ENCODE peak calls at places on chromosomes 16 and 17, in nine cellular contexts. One of them, this sample, is unnamed.
A peak's percentile ranks its signal among the peaks of the same experiment; 100 is the strongest.

GRCh38 chr17:55340171-55340570 is 75.4 kb downstream of the HLF start:
- DNase-seq in brain microvascular endothelial cell: no peak
- DNase-seq in thoracic aorta: no peak
- DNase-seq in lung: no peak
- DNase-seq in T47D: no peak
- DNase-seq in heart left ventricle: peak; percentile 20
- DNase-seq in tibial nerve: no peak
- DNase-seq in stimulated activated CD8-positive, alpha-beta memory T cell treated with anti-CD3 and anti-CD28 coated beads, Interleukin-15, amount 100 ng/mL, for 24 hours: no peak
- DNase-seq in AG20443: no peak
- DNase-seq in this sample: no peak

GRCh38 chr16:69201787-69202186 is 14.8 kb downstream of the SNTB2 start:
- DNase-seq in brain microvascular endothelial cell: no peak
- DNase-seq in thoracic aorta: no peak
- DNase-seq in lung: no peak
- DNase-seq in T47D: no peak
- DNase-seq in heart left ventricle: no peak
- DNase-seq in tibial nerve: no peak
- DNase-seq in stimulated activated CD8-positive, alpha-beta memory T cell treated with anti-CD3 and anti-CD28 coated beads, Interleukin-15, amount 100 ng/mL, for 24 hours: no peak
- DNase-seq in AG20443: no peak
- DNase-seq in this sample: no peak

GRCh38 chr17:6420173-6420641 is 14.7 kb downstream of the AIPL1 start:
- DNase-seq in brain microvascular endothelial cell: no peak
- DNase-seq in thoracic aorta: no peak
- DNase-seq in lung: no peak
- DNase-seq in T47D: peak; percentile 15
- DNase-seq in heart left ventricle: no peak
- DNase-seq in tibial nerve: no peak
- DNase-seq in stimulated activated CD8-positive, alpha-beta memory T cell treated with anti-CD3 and anti-CD28 coated beads, Interleukin-15, amount 100 ng/mL, for 24 hours: no peak
- DNase-seq in AG20443: peak; percentile 39
- DNase-seq in this sample: no peak

GRCh38 chr16:80317132-80318098 is 223.4 kb upstream of the DYNLRB2 start:
- DNase-seq in brain microvascular endothelial cell: no peak
- DNase-seq in thoracic aorta: no peak
- DNase-seq in lung: no peak
- DNase-seq in T47D: peak; percentile 25
- DNase-seq in heart left ventricle: no peak
- DNase-seq in tibial nerve: no peak
- DNase-seq in stimulated activated CD8-positive, alpha-beta memory T cell treated with anti-CD3 and anti-CD28 coated beads, Interleukin-15, amount 100 ng/mL, for 24 hours: no peak
- DNase-seq in AG20443: peak; percentile 24
- DNase-seq in this sample: no peak

GRCh38 chr17:20228410-20228809 is 219.3 kb downstream of the SPECC1 start:
- DNase-seq in brain microvascular endothelial cell: no peak
- DNase-seq in thoracic aorta: no peak
- DNase-seq in lung: no peak
- DNase-seq in T47D: no peak
- DNase-seq in heart left ventricle: no peak
- DNase-seq in tibial nerve: no peak
- DNase-seq in stimulated activated CD8-positive, alpha-beta memory T cell treated with anti-CD3 and anti-CD28 coated beads, Interleukin-15, amount 100 ng/mL, for 24 hours: no peak
- DNase-seq in AG20443: no peak
- DNase-seq in this sample: no peak

GRCh38 chr16:8253718-8254117 is 336.6 kb downstream of the TMEM114 start:
- DNase-seq in brain microvascular endothelial cell: no peak
- DNase-seq in thoracic aorta: no peak
- DNase-seq in lung: no peak
- DNase-seq in T47D: no peak
- DNase-seq in heart left ventricle: no peak
- DNase-seq in tibial nerve: no peak
- DNase-seq in stimulated activated CD8-positive, alpha-beta memory T cell treated with anti-CD3 and anti-CD28 coated beads, Interleukin-15, amount 100 ng/mL, for 24 hours: no peak
- DNase-seq in AG20443: no peak
- DNase-seq in this sample: no peak

GRCh38 chr17:49624896-49625295 is 49.2 kb downstream of the NXPH3 start:
- DNase-seq in brain microvascular endothelial cell: peak; percentile 25
- DNase-seq in thoracic aorta: no peak
- DNase-seq in lung: no peak
- DNase-seq in T47D: no peak
- DNase-seq in heart left ventricle: no peak
- DNase-seq in tibial nerve: no peak
- DNase-seq in stimulated activated CD8-positive, alpha-beta memory T cell treated with anti-CD3 and anti-CD28 coated beads, Interleukin-15, amount 100 ng/mL, for 24 hours: no peak
- DNase-seq in AG20443: peak; percentile 50
- DNase-seq in this sample: no peak

GRCh38 chr16:12459401-12459791 is 344.3 kb downstream of the CPPED1 start:
- DNase-seq in brain microvascular endothelial cell: no peak
- DNase-seq in thoracic aorta: peak; percentile 4
- DNase-seq in lung: peak; percentile 47
- DNase-seq in T47D: no peak
- DNase-seq in heart left ventricle: peak; percentile 25
- DNase-seq in tibial nerve: no peak
- DNase-seq in stimulated activated CD8-positive, alpha-beta memory T cell treated with anti-CD3 and anti-CD28 coated beads, Interleukin-15, amount 100 ng/mL, for 24 hours: no peak
- DNase-seq in AG20443: no peak
- DNase-seq in this sample: no peak

GRCh38 chr16:13892301-13892700 is 27.7 kb upstream of the ERCC4 start:
- DNase-seq in brain microvascular endothelial cell: no peak
- DNase-seq in thoracic aorta: no peak
- DNase-seq in lung: no peak
- DNase-seq in T47D: no peak
- DNase-seq in heart left ventricle: no peak
- DNase-seq in tibial nerve: no peak
- DNase-seq in stimulated activated CD8-positive, alpha-beta memory T cell treated with anti-CD3 and anti-CD28 coated beads, Interleukin-15, amount 100 ng/mL, for 24 hours: no peak
- DNase-seq in AG20443: no peak
- DNase-seq in this sample: no peak

GRCh38 chr17:77681820-77682219 is 276.7 kb upstream of the TNRC6C start:
- DNase-seq in brain microvascular endothelial cell: no peak
- DNase-seq in thoracic aorta: no peak
- DNase-seq in lung: no peak
- DNase-seq in T47D: peak; percentile 40
- DNase-seq in heart left ventricle: peak; percentile 46
- DNase-seq in tibial nerve: peak; percentile 43
- DNase-seq in stimulated activated CD8-positive, alpha-beta memory T cell treated with anti-CD3 and anti-CD28 coated beads, Interleukin-15, amount 100 ng/mL, for 24 hours: no peak
- DNase-seq in AG20443: no peak
- DNase-seq in this sample: no peak

GRCh38 chr16:57591086-57591869 is 37.2 kb upstream of the ADGRG1 start:
- DNase-seq in brain microvascular endothelial cell: peak; percentile 86
- DNase-seq in thoracic aorta: no peak
- DNase-seq in lung: peak; percentile 73
- DNase-seq in T47D: peak; percentile 75
- DNase-seq in heart left ventricle: peak; percentile 73
- DNase-seq in tibial nerve: peak; percentile 26
- DNase-seq in stimulated activated CD8-positive, alpha-beta memory T cell treated with anti-CD3 and anti-CD28 coated beads, Interleukin-15, amount 100 ng/mL, for 24 hours: no peak
- DNase-seq in AG20443: peak; percentile 91
- DNase-seq in this sample: peak; percentile 82

GRCh38 chr16:89557230-89557935 is 3.1 kb upstream of the RPL13 start:
- DNase-seq in brain microvascular endothelial cell: peak; percentile 79
- DNase-seq in thoracic aorta: peak; percentile 43
- DNase-seq in lung: peak; percentile 80
- DNase-seq in T47D: peak; percentile 78
- DNase-seq in heart left ventricle: peak; percentile 69
- DNase-seq in tibial nerve: peak; percentile 64
- DNase-seq in stimulated activated CD8-positive, alpha-beta memory T cell treated with anti-CD3 and anti-CD28 coated beads, Interleukin-15, amount 100 ng/mL, for 24 hours: peak; percentile 57
- DNase-seq in AG20443: peak; percentile 88
- DNase-seq in this sample: no peak

GRCh38 chr17:61253293-61253801 is 146.3 kb upstream of the TBX2 start:
- DNase-seq in brain microvascular endothelial cell: no peak
- DNase-seq in thoracic aorta: no peak
- DNase-seq in lung: no peak
- DNase-seq in T47D: no peak
- DNase-seq in heart left ventricle: peak; percentile 60
- DNase-seq in tibial nerve: no peak
- DNase-seq in stimulated activated CD8-positive, alpha-beta memory T cell treated with anti-CD3 and anti-CD28 coated beads, Interleukin-15, amount 100 ng/mL, for 24 hours: no peak
- DNase-seq in AG20443: no peak
- DNase-seq in this sample: no peak

GRCh38 chr17:79949646-79950292 is 85.9 kb downstream of the TBC1D16 start:
- DNase-seq in brain microvascular endothelial cell: no peak
- DNase-seq in thoracic aorta: no peak
- DNase-seq in lung: no peak
- DNase-seq in T47D: no peak
- DNase-seq in heart left ventricle: no peak
- DNase-seq in tibial nerve: no peak
- DNase-seq in stimulated activated CD8-positive, alpha-beta memory T cell treated with anti-CD3 and anti-CD28 coated beads, Interleukin-15, amount 100 ng/mL, for 24 hours: no peak
- DNase-seq in AG20443: no peak
- DNase-seq in this sample: no peak

GRCh38 chr17:61458000-61458399 is 5.8 kb downstream of the TBX4 start:
- DNase-seq in brain microvascular endothelial cell: no peak
- DNase-seq in thoracic aorta: no peak
- DNase-seq in lung: no peak
- DNase-seq in T47D: no peak
- DNase-seq in heart left ventricle: no peak
- DNase-seq in tibial nerve: no peak
- DNase-seq in stimulated activated CD8-positive, alpha-beta memory T cell treated with anti-CD3 and anti-CD28 coated beads, Interleukin-15, amount 100 ng/mL, for 24 hours: no peak
- DNase-seq in AG20443: no peak
- DNase-seq in this sample: no peak

GRCh38 chr17:37833237-37833859 is 88.5 kb upstream of the HNF1B start:
- DNase-seq in brain microvascular endothelial cell: no peak
- DNase-seq in thoracic aorta: no peak
- DNase-seq in lung: no peak
- DNase-seq in T47D: no peak
- DNase-seq in heart left ventricle: no peak
- DNase-seq in tibial nerve: no peak
- DNase-seq in stimulated activated CD8-positive, alpha-beta memory T cell treated with anti-CD3 and anti-CD28 coated beads, Interleukin-15, amount 100 ng/mL, for 24 hours: no peak
- DNase-seq in AG20443: no peak
- DNase-seq in this sample: no peak

GRCh38 chr17:5254903-5255521 is 20.4 kb upstream of the SCIMP start:
- DNase-seq in brain microvascular endothelial cell: no peak
- DNase-seq in thoracic aorta: no peak
- DNase-seq in lung: no peak
- DNase-seq in T47D: peak; percentile 98
- DNase-seq in heart left ventricle: no peak
- DNase-seq in tibial nerve: no peak
- DNase-seq in stimulated activated CD8-positive, alpha-beta memory T cell treated with anti-CD3 and anti-CD28 coated beads, Interleukin-15, amount 100 ng/mL, for 24 hours: no peak
- DNase-seq in AG20443: no peak
- DNase-seq in this sample: no peak

GRCh38 chr16:70257391-70257790 is 5.7 kb upstream of the EXOSC6 start:
- DNase-seq in brain microvascular endothelial cell: no peak
- DNase-seq in thoracic aorta: no peak
- DNase-seq in lung: no peak
- DNase-seq in T47D: no peak
- DNase-seq in heart left ventricle: no peak
- DNase-seq in tibial nerve: no peak
- DNase-seq in stimulated activated CD8-positive, alpha-beta memory T cell treated with anti-CD3 and anti-CD28 coated beads, Interleukin-15, amount 100 ng/mL, for 24 hours: no peak
- DNase-seq in AG20443: peak; percentile 34
- DNase-seq in this sample: no peak

This sample was measured in SW 1271.